ENCODE peak calls at places on chromosomes 1 and 21, in four cellular contexts. O, P, G and B are unnamed samples.

GRCh38 chr1:20717452-20718342 is at the start of gene KIF17:
- DNase-seq in P (peak), O (peak), G (peak), B (peak)

GRCh38 chr1:179012033-179012432 is 13.7 kb upstream of the FAM20B start:
- DNase-seq in G (no peak), O (peak), P (no peak), B (no peak)

GRCh38 chr1:99860703-99861102 is 10.5 kb downstream of the AGL start:
- DNase-seq in G (no peak), O (no peak), P (no peak), B (no peak)

GRCh38 chr1:234659538-234659937 is 49.6 kb upstream of the IRF2BP2 start:
- DNase-seq in P (no peak), O (peak), G (peak), B (peak)

GRCh38 chr1:9289724-9290493 is 2.8 kb upstream of the SPSB1 start:
- DNase-seq in P (no peak), O (peak), G (peak), B (peak)

GRCh38 chr1:47745725-47746609 is 251.2 kb downstream of the TRABD2B start:
- DNase-seq in G (no peak), P (no peak), O (peak), B (no peak)

GRCh38 chr1:25628741-25629421 is 12.3 kb downstream of the MAN1C1 start:
- DNase-seq in P (no peak), O (no peak), G (no peak), B (no peak)

GRCh38 chr1:64243757-64244080 is 40.3 kb downstream of the UBE2U start:
- DNase-seq in O (no peak), P (no peak), G (no peak), B (no peak)

GRCh38 chr1:191022856-191023255 is 545.2 kb upstream of the BRINP3 start:
- DNase-seq in G (peak), O (peak), P (no peak), B (no peak)

GRCh38 chr1:78035121-78035520 is 10.6 kb upstream of the GIPC2 start:
- DNase-seq in P (no peak), O (no peak), G (no peak), B (no peak)

GRCh38 chr21:46244602-46245001 is 16.0 kb upstream of the LSS start:
- DNase-seq in G (no peak), P (no peak), O (no peak), B (no peak)

GRCh38 chr1:91282695-91283420 is 121.8 kb downstream of the HFM1 start:
- DNase-seq in G (peak), P (peak), O (peak), B (peak)

GRCh38 chr1:229388876-229389580 is 44.9 kb downstream of the ACTA1 start:
- DNase-seq in O (no peak), G (no peak), P (no peak), B (no peak)

GRCh38 chr1:226763741-226764264 is 24.7 kb upstream of the ITPKB start:
- DNase-seq in O (peak), P (no peak), G (peak), B (no peak)

GRCh38 chr1:169572184-169572583 is 14.1 kb downstream of the F5 start:
- DNase-seq in P (no peak), O (peak), G (peak), B (no peak)

GRCh38 chr1:89989791-89990190 is 5.1 kb upstream of the ZNF326 start:
- DNase-seq in O (no peak), G (no peak), P (no peak), B (no peak)

GRCh38 chr1:34178072-34178471 is 1.4 kb downstream of the C1orf94 start:
- DNase-seq in P (no peak), G (no peak), O (no peak), B (no peak)

GRCh38 chr21:31554511-31555022 is 104.9 kb upstream of the SOD1 start:
- DNase-seq in G (peak), O (peak), P (no peak), B (peak)

GRCh38 chr21:27802816-27803475 is 836.1 kb upstream of the ADAMTS5 start:
- DNase-seq in P (no peak), G (peak), O (peak), B (peak)

GRCh38 chr1:35408925-35409324 is 140.4 kb downstream of the ZMYM4 start:
- DNase-seq in G (no peak), O (no peak), P (no peak), B (no peak)

GRCh38 chr1:221527886-221528634 is 213.8 kb downstream of the DUSP10 start:
- DNase-seq in O (no peak), P (no peak), G (no peak), B (no peak)